ENCODE peak calls at places on chromosomes 3 and 15, in ten cellular contexts. L is AG04450; E is non-pigmented ciliary epithelial cell; A is activated gamma-delta T cell; I is activated effector memory CD4-positive, alpha-beta T cell treated with anti-CD3 and anti-CD28 coated beads, Interleukin-2, amount 50 U/mL, for 16 hours; N is activated T-helper 9 cell treated with anti-CD3 and anti-CD28 coated beads, Interleukin-2, amount 50 U/mL, for 16 hours; O is tibial nerve; P is CD4-positive, alpha-beta memory T cell; C is renal cortical epithelial cell; Y is HCT116. V is an unnamed sample.

GRCh38 chr15:39629906-39630305 is 49.0 kb downstream of the THBS1 start:
- DNase-seq in N (no peak), L (no peak), I (no peak), C (peak; percentile 17), P (no peak), A (no peak), E (no peak), Y (no peak), O (no peak), V (no peak)

GRCh38 chr3:31409389-31409788 is 123.3 kb upstream of the STT3B start:
- DNase-seq in L (no peak), A (no peak), E (no peak), P (no peak), Y (no peak), C (no peak), I (no peak), O (no peak), N (no peak), V (no peak)

GRCh38 chr3:21942328-21942727 is 191.3 kb upstream of the ZNF385D start:
- DNase-seq in N (no peak), Y (no peak), I (no peak), P (no peak), L (peak; percentile 26), O (no peak), C (peak; percentile 8), E (peak; percentile 76), A (no peak), V (no peak)

GRCh38 chr15:90870354-90871096 is 2.1 kb downstream of the FURIN start:
- DNase-seq in O (no peak), A (no peak), I (no peak), P (no peak), E (no peak), N (no peak), Y (no peak), L (no peak), C (no peak), V (no peak)

GRCh38 chr3:60839242-60839641 is 412.0 kb downstream of the FHIT start:
- DNase-seq in C (peak; percentile 18), L (no peak), O (no peak), I (no peak), A (no peak), Y (no peak), E (no peak), N (no peak), P (no peak), V (no peak)

GRCh38 chr3:96331341-96331740 is 483.1 kb upstream of the EPHA6 start:
- DNase-seq in Y (no peak), N (no peak), C (no peak), P (no peak), O (no peak), I (no peak), A (no peak), L (no peak), E (no peak), V (no peak)

GRCh38 chr3:195524171-195524896 is 18.8 kb downstream of the PPP1R2 start:
- DNase-seq in O (no peak), P (no peak), I (peak; percentile 74), L (no peak), E (no peak), Y (no peak), N (no peak), C (no peak), A (no peak), V (no peak)

GRCh38 chr3:89300519-89300918 is 193.1 kb downstream of the EPHA3 start:
- DNase-seq in Y (no peak), A (no peak), I (no peak), N (no peak), P (no peak), C (no peak), E (no peak), L (no peak), O (no peak), V (no peak)

GRCh38 chr3:96983731-96984130 is 169.3 kb downstream of the EPHA6 start:
- DNase-seq in Y (no peak), N (no peak), C (peak; percentile 28), O (no peak), P (no peak), L (no peak), I (no peak), E (no peak), A (no peak), V (no peak)

GRCh38 chr15:74343797-74344127 is 23.7 kb downstream of the CYP11A1 start:
- DNase-seq in Y (no peak), P (no peak), I (peak; percentile 25), A (no peak), N (no peak), L (no peak), C (no peak), O (no peak), E (no peak), V (no peak)

GRCh38 chr15:67013696-67014095 is 51.7 kb upstream of the SMAD3 start:
- DNase-seq in A (no peak), C (peak; percentile 43), O (no peak), E (peak; percentile 74), Y (no peak), P (no peak), I (no peak), L (peak; percentile 33), N (no peak), V (no peak)

GRCh38 chr15:25501828-25502446 is 63.1 kb upstream of the UBE3A start:
- DNase-seq in O (no peak), P (peak; percentile 23), E (no peak), A (no peak), N (no peak), Y (peak; percentile 27), I (no peak), C (peak; percentile 28), L (no peak), V (no peak)

GRCh38 chr15:70498096-70498626 is 265.2 kb downstream of the UACA start:
- DNase-seq in O (no peak), P (no peak), A (no peak), E (no peak), N (no peak), I (no peak), C (no peak), Y (no peak), L (no peak), V (no peak)

GRCh38 chr3:72633101-72633500 is 215.1 kb downstream of the SHQ1 start:
- DNase-seq in P (no peak), C (peak; percentile 71), L (no peak), I (no peak), A (no peak), Y (no peak), O (no peak), N (no peak), E (no peak), V (no peak)